ENCODE peak calls at places on chromosomes 13 and 19, in four cellular contexts. H is thyroid gland, Z is breast epithelium, N is tibial nerve. S is an unnamed sample.

GRCh38 chr13:80006940-80007339 is 334.0 kb downstream of the SPRY2 start:
- DNase-seq in Z (no peak), N (no peak), H (no peak), S (no peak)

GRCh38 chr13:107258599-107259187 is 690.8 kb upstream of the ARGLU1 start:
- DNase-seq in H (no peak), Z (no peak), N (no peak), S (no peak)

GRCh38 chr13:93307651-93308050 is 81.0 kb downstream of the GPC6 start:
- DNase-seq in N (no peak), Z (no peak), H (no peak), S (no peak)

GRCh38 chr19:45305007-45305406 is 17.7 kb downstream of the CKM start:
- DNase-seq in H (no peak), Z (no peak), N (no peak), S (no peak)

GRCh38 chr13:81602236-81602635 is 1261.3 kb upstream of the SPRY2 start:
- DNase-seq in Z (no peak), H (no peak), N (no peak), S (no peak)

GRCh38 chr19:16829822-16830289 is 658 bp downstream of the SIN3B start:
- DNase-seq in N (no peak), Z (no peak), H (no peak), S (no peak)

GRCh38 chr13:84571264-84571663 is 689.0 kb upstream of the SLITRK1 start:
- DNase-seq in N (no peak), H (no peak), Z (no peak), S (no peak)

GRCh38 chr19:31235806-31236205 is 113.4 kb downstream of the TSHZ3 start:
- DNase-seq in H (no peak), N (no peak), Z (no peak), S (no peak)

GRCh38 chr19:17794731-17795494 is at the start of gene B3GNT3:
- DNase-seq in N (no peak), Z (no peak), H (peak; percentile 5), S (no peak)

GRCh38 chr13:94464771-94465170 is 14.7 kb downstream of the DCT start:
- DNase-seq in N (no peak), H (no peak), Z (no peak), S (no peak)

GRCh38 chr19:35828694-35829301 is 16.2 kb upstream of the PRODH2 start:
- DNase-seq in H (peak; percentile 58), Z (no peak), N (no peak), S (peak; percentile 54)

GRCh38 chr19:18045307-18046013 is 37.5 kb downstream of the ARRDC2 start:
- DNase-seq in Z (no peak), H (no peak), N (no peak), S (no peak)

GRCh38 chr19:49224856-49225255 is 67.3 kb downstream of the TRPM4 start:
- DNase-seq in Z (no peak), N (no peak), H (peak; percentile 57), S (no peak)

GRCh38 chr13:80339841-80340642 is 884 bp downstream of the SPRY2 start:
- DNase-seq in H (peak; percentile 57), N (no peak), Z (no peak), S (peak; percentile 62)

GRCh38 chr19:50323782-50324133 is 5.4 kb downstream of the KCNC3 start:
- DNase-seq in H (no peak), Z (no peak), N (no peak), S (no peak)

GRCh38 chr13:50580684-50581305 is 262.7 kb downstream of the DLEU7 start:
- DNase-seq in N (no peak), H (no peak), Z (no peak), S (no peak)

GRCh38 chr13:113783966-113784644 is 25.1 kb downstream of the TMEM255B start:
- DNase-seq in Z (no peak), N (no peak), H (no peak), S (no peak)

GRCh38 chr19:41793414-41793727 is 3.0 kb upstream of the CEACAM3 start:
- DNase-seq in Z (no peak), H (no peak), N (no peak), S (no peak)

GRCh38 chr19:41323430-41324125 is 13.6 kb downstream of the CCDC97 start:
- DNase-seq in Z (no peak), N (peak; percentile 65), H (peak; percentile 24), S (peak; percentile 83)

GRCh38 chr13:51396352-51396751 is 56.5 kb downstream of the INTS6 start:
- DNase-seq in H (no peak), N (no peak), Z (no peak), S (peak; percentile 27)

GRCh38 chr19:1041272-1041834 is 1.4 kb downstream of the ABCA7 start:
- DNase-seq in N (no peak), Z (no peak), H (no peak), S (no peak)

GRCh38 chr19:5403968-5404640 is 51.1 kb upstream of the ZNRF4 start:
- DNase-seq in H (peak; percentile 69), N (peak; percentile 36), Z (peak; percentile 81), S (peak; percentile 61)
- TF ChIP-seq POLR2A in H (no peak), N (no peak), Z (no peak), S (no peak)

GRCh38 chr19:10742494-10742893 is 24.6 kb downstream of the DNM2 start:
- DNase-seq in H (no peak), N (no peak), Z (no peak), S (no peak)

GRCh38 chr19:10747674-10748073 is 29.8 kb downstream of the DNM2 start:
- DNase-seq in Z (no peak), N (no peak), H (no peak), S (no peak)

GRCh38 chr19:10747271-10747670 is 29.4 kb downstream of the DNM2 start:
- DNase-seq in N (no peak), H (no peak), Z (no peak), S (no peak)

GRCh38 chr19:10744222-10744847 is 26.5 kb downstream of the DNM2 start:
- DNase-seq in Z (no peak), H (no peak), N (no peak), S (no peak)

DNA sequence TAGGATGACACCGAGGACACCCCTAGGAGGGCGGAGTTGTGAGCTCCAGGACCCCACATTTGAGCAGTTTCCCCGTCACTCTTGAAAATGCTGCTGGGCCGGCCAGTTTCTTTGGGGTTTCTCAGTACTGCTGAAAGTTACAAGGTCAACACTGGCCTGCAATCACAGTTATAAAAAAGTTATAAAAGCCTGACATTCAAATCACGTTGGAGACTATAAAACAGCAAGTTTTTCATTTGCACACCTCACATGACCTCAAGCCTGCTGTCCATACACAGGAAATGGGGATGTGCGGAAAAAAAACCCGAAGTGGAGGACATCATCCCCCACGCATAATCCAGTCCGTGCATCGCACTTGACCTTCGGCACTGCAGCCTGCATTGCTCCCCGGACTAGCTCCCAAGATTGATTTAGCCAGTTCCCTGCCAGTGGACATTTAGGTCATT is 27.0 kb downstream of the DNM2 start:
- DNase-seq in N (no peak), Z (no peak), H (no peak), S (no peak)
- TF ChIP-seq POLR2A in N (no peak), Z (no peak), H (no peak), S (no peak)

GRCh38 chr13:32427852-32428580 is at the start of gene N4BP2L1:
- DNase-seq in H (peak; percentile 85), Z (peak; percentile 64), N (peak; percentile 63), S (peak; percentile 68)
- TF ChIP-seq POLR2A in H (peak; percentile 59), Z (peak; percentile 84), N (peak; percentile 96), S (peak; percentile 78)

GRCh38 chr19:21141787-21142464 is at the start of gene ZNF431:
- DNase-seq in N (peak; percentile 87), H (peak; percentile 94), Z (peak; percentile 94), S (peak; percentile 95)
- TF ChIP-seq POLR2A in N (peak; percentile 67), H (no peak), Z (no peak), S (peak; percentile 92)